ENCODE peak calls at places on chromosome 3, in ten cellular contexts. One of them, this sample, is unnamed.

GRCh38 chr3:141306922-141307321 is 61.4 kb upstream of the ZBTB38 start:
- DNase-seq in psoas muscle: no peak
- DNase-seq in endothelial cell of umbilical vein: no peak
- DNase-seq in lower lobe of right lung: no peak
- DNase-seq in pancreas: no peak
- DNase-seq in cardiac muscle cell: no peak
- DNase-seq in IMR-90: no peak
- DNase-seq in GM12878: no peak
- DNase-seq in heart right ventricle: no peak
- DNase-seq in body of pancreas: no peak
- DNase-seq in this sample: peak; percentile 25

GRCh38 chr3:25592510-25592968 is 72.2 kb downstream of the TOP2B start:
- DNase-seq in lower lobe of right lung: no peak
- DNase-seq in cardiac muscle cell: peak; percentile 86
- DNase-seq in psoas muscle: peak; percentile 78
- DNase-seq in heart right ventricle: peak; percentile 34
- DNase-seq in body of pancreas: no peak
- DNase-seq in GM12878: no peak
- DNase-seq in endothelial cell of umbilical vein: peak; percentile 47
- DNase-seq in pancreas: peak; percentile 7
- DNase-seq in IMR-90: peak; percentile 78
- DNase-seq in this sample: peak; percentile 83

GRCh38 chr3:124292329-124292728 is 300.4 kb upstream of the ROPN1 start:
- DNase-seq in lower lobe of right lung: no peak
- DNase-seq in psoas muscle: no peak
- DNase-seq in endothelial cell of umbilical vein: no peak
- DNase-seq in cardiac muscle cell: no peak
- DNase-seq in pancreas: peak; percentile 5
- DNase-seq in heart right ventricle: no peak
- DNase-seq in IMR-90: no peak
- DNase-seq in body of pancreas: no peak
- DNase-seq in GM12878: no peak
- DNase-seq in this sample: no peak

GRCh38 chr3:77513541-77513940 is 473.6 kb downstream of the ROBO2 start:
- DNase-seq in lower lobe of right lung: no peak
- DNase-seq in GM12878: no peak
- DNase-seq in IMR-90: no peak
- DNase-seq in heart right ventricle: no peak
- DNase-seq in pancreas: no peak
- DNase-seq in body of pancreas: no peak
- DNase-seq in psoas muscle: no peak
- DNase-seq in endothelial cell of umbilical vein: no peak
- DNase-seq in cardiac muscle cell: no peak
- DNase-seq in this sample: peak; percentile 7

GRCh38 chr3:126107960-126108688 is 24.2 kb upstream of the SLC41A3 start:
- DNase-seq in psoas muscle: no peak
- DNase-seq in GM12878: no peak
- DNase-seq in IMR-90: peak; percentile 29
- DNase-seq in body of pancreas: no peak
- DNase-seq in heart right ventricle: no peak
- DNase-seq in cardiac muscle cell: no peak
- DNase-seq in endothelial cell of umbilical vein: no peak
- DNase-seq in pancreas: no peak
- DNase-seq in lower lobe of right lung: no peak
- DNase-seq in this sample: no peak

GRCh38 chr3:12187448-12188327 is 29.0 kb upstream of the TIMP4 start:
- DNase-seq in body of pancreas: no peak
- DNase-seq in pancreas: no peak
- DNase-seq in IMR-90: peak; percentile 71
- DNase-seq in lower lobe of right lung: peak; percentile 60
- DNase-seq in endothelial cell of umbilical vein: peak; percentile 17
- DNase-seq in psoas muscle: no peak
- DNase-seq in heart right ventricle: no peak
- DNase-seq in GM12878: peak; percentile 61
- DNase-seq in cardiac muscle cell: peak; percentile 77
- DNase-seq in this sample: peak; percentile 68

GRCh38 chr3:151871639-151872468 is 1.6 kb upstream of the SUCNR1 start:
- DNase-seq in heart right ventricle: peak; percentile 17
- DNase-seq in IMR-90: no peak
- DNase-seq in lower lobe of right lung: no peak
- DNase-seq in body of pancreas: no peak
- DNase-seq in psoas muscle: no peak
- DNase-seq in cardiac muscle cell: peak; percentile 43
- DNase-seq in endothelial cell of umbilical vein: peak; percentile 66
- DNase-seq in GM12878: peak; percentile 60
- DNase-seq in pancreas: no peak
- DNase-seq in this sample: no peak

GRCh38 chr3:181276358-181276896 is 286.9 kb upstream of the DNAJC19 start:
- DNase-seq in cardiac muscle cell: no peak
- DNase-seq in pancreas: no peak
- DNase-seq in heart right ventricle: no peak
- DNase-seq in psoas muscle: no peak
- DNase-seq in endothelial cell of umbilical vein: no peak
- DNase-seq in IMR-90: no peak
- DNase-seq in GM12878: no peak
- DNase-seq in body of pancreas: no peak
- DNase-seq in lower lobe of right lung: no peak
- DNase-seq in this sample: no peak

GRCh38 chr3:149480326-149481017 is 6.0 kb downstream of the TM4SF4 start:
- DNase-seq in cardiac muscle cell: peak; percentile 94
- DNase-seq in lower lobe of right lung: peak; percentile 83
- DNase-seq in body of pancreas: peak; percentile 91
- DNase-seq in endothelial cell of umbilical vein: peak; percentile 93
- DNase-seq in heart right ventricle: peak; percentile 88
- DNase-seq in IMR-90: peak; percentile 91
- DNase-seq in GM12878: peak; percentile 52
- DNase-seq in psoas muscle: peak; percentile 83
- DNase-seq in pancreas: peak; percentile 83
- DNase-seq in this sample: peak; percentile 83

GRCh38 chr3:172520332-172520831 is 2.8 kb downstream of the TNFSF10 start:
- DNase-seq in pancreas: no peak
- DNase-seq in lower lobe of right lung: no peak
- DNase-seq in psoas muscle: no peak
- DNase-seq in endothelial cell of umbilical vein: peak; percentile 97
- DNase-seq in GM12878: peak; percentile 53
- DNase-seq in cardiac muscle cell: peak; percentile 29
- DNase-seq in heart right ventricle: no peak
- DNase-seq in body of pancreas: no peak
- DNase-seq in IMR-90: peak; percentile 95
- DNase-seq in this sample: no peak

GRCh38 chr3:2578560-2578959 is 479.9 kb downstream of the CNTN4 start:
- DNase-seq in lower lobe of right lung: no peak
- DNase-seq in IMR-90: no peak
- DNase-seq in heart right ventricle: no peak
- DNase-seq in pancreas: no peak
- DNase-seq in GM12878: no peak
- DNase-seq in cardiac muscle cell: no peak
- DNase-seq in psoas muscle: no peak
- DNase-seq in endothelial cell of umbilical vein: no peak
- DNase-seq in body of pancreas: no peak
- DNase-seq in this sample: no peak

GRCh38 chr3:187951452-187952190 is 202.3 kb upstream of the LPP start:
- DNase-seq in pancreas: no peak
- DNase-seq in psoas muscle: no peak
- DNase-seq in lower lobe of right lung: no peak
- DNase-seq in body of pancreas: no peak
- DNase-seq in heart right ventricle: no peak
- DNase-seq in endothelial cell of umbilical vein: no peak
- DNase-seq in cardiac muscle cell: no peak
- DNase-seq in IMR-90: peak; percentile 11
- DNase-seq in GM12878: no peak
- DNase-seq in this sample: no peak

GRCh38 chr3:33717616-33717865 is 513 bp downstream of the CLASP2 start:
- DNase-seq in IMR-90: peak; percentile 48
- DNase-seq in endothelial cell of umbilical vein: no peak
- DNase-seq in pancreas: no peak
- DNase-seq in heart right ventricle: peak; percentile 49
- DNase-seq in cardiac muscle cell: peak; percentile 73
- DNase-seq in psoas muscle: no peak
- DNase-seq in GM12878: no peak
- DNase-seq in lower lobe of right lung: peak; percentile 84
- DNase-seq in body of pancreas: peak; percentile 70
- DNase-seq in this sample: no peak

GRCh38 chr3:108090066-108090700 is 648 bp downstream of the CD47 start:
- DNase-seq in pancreas: peak; percentile 9
- DNase-seq in GM12878: no peak
- DNase-seq in heart right ventricle: peak; percentile 33
- DNase-seq in body of pancreas: no peak
- DNase-seq in endothelial cell of umbilical vein: peak; percentile 60
- DNase-seq in IMR-90: peak; percentile 43
- DNase-seq in lower lobe of right lung: peak; percentile 61
- DNase-seq in cardiac muscle cell: peak; percentile 55
- DNase-seq in psoas muscle: no peak
- DNase-seq in this sample: no peak

GRCh38 chr3:170714151-170714550 is 128.3 kb upstream of the SLC7A14 start:
- DNase-seq in pancreas: no peak
- DNase-seq in heart right ventricle: no peak
- DNase-seq in cardiac muscle cell: peak; percentile 66
- DNase-seq in GM12878: no peak
- DNase-seq in IMR-90: peak; percentile 82
- DNase-seq in lower lobe of right lung: no peak
- DNase-seq in body of pancreas: no peak
- DNase-seq in psoas muscle: no peak
- DNase-seq in endothelial cell of umbilical vein: no peak
- DNase-seq in this sample: no peak

GRCh38 chr3:156620260-156620659 is 54.1 kb upstream of the TIPARP start:
- DNase-seq in cardiac muscle cell: no peak
- DNase-seq in GM12878: no peak
- DNase-seq in lower lobe of right lung: no peak
- DNase-seq in psoas muscle: no peak
- DNase-seq in body of pancreas: no peak
- DNase-seq in pancreas: no peak
- DNase-seq in heart right ventricle: no peak
- DNase-seq in IMR-90: peak; percentile 36
- DNase-seq in endothelial cell of umbilical vein: no peak
- DNase-seq in this sample: peak; percentile 83

GRCh38 chr3:923161-923910 is 169.5 kb upstream of the CNTN6 start:
- DNase-seq in IMR-90: no peak
- DNase-seq in GM12878: no peak
- DNase-seq in heart right ventricle: no peak
- DNase-seq in body of pancreas: no peak
- DNase-seq in endothelial cell of umbilical vein: no peak
- DNase-seq in cardiac muscle cell: no peak
- DNase-seq in lower lobe of right lung: no peak
- DNase-seq in pancreas: no peak
- DNase-seq in psoas muscle: no peak
- DNase-seq in this sample: no peak

GRCh38 chr3:3853584-3853983 is 54.4 kb downstream of the LRRN1 start:
- DNase-seq in IMR-90: no peak
- DNase-seq in psoas muscle: no peak
- DNase-seq in cardiac muscle cell: no peak
- DNase-seq in lower lobe of right lung: no peak
- DNase-seq in endothelial cell of umbilical vein: no peak
- DNase-seq in body of pancreas: no peak
- DNase-seq in GM12878: no peak
- DNase-seq in heart right ventricle: no peak
- DNase-seq in pancreas: no peak
- DNase-seq in this sample: no peak
- H3K27me3 ChIP-seq in IMR-90: no peaks in the 10 kb centered on the region
- H3K27me3 ChIP-seq in psoas muscle: no peaks in the 10 kb centered on the region
- H3K27me3 ChIP-seq in cardiac muscle cell: no peaks in the 10 kb centered on the region
- H3K27me3 ChIP-seq in lower lobe of right lung: no peaks in the 10 kb centered on the region
- H3K27me3 ChIP-seq in endothelial cell of umbilical vein: no peaks in the 10 kb centered on the region
- H3K27me3 ChIP-seq in body of pancreas: no peaks in the 10 kb centered on the region
- H3K27me3 ChIP-seq in GM12878: no peaks in the 10 kb centered on the region
- H3K27me3 ChIP-seq in heart right ventricle: no peaks in the 10 kb centered on the region
- H3K27me3 ChIP-seq in pancreas: no peaks in the 10 kb centered on the region
- H3K27me3 ChIP-seq in this sample: no peaks in the 10 kb centered on the region

DNA sequence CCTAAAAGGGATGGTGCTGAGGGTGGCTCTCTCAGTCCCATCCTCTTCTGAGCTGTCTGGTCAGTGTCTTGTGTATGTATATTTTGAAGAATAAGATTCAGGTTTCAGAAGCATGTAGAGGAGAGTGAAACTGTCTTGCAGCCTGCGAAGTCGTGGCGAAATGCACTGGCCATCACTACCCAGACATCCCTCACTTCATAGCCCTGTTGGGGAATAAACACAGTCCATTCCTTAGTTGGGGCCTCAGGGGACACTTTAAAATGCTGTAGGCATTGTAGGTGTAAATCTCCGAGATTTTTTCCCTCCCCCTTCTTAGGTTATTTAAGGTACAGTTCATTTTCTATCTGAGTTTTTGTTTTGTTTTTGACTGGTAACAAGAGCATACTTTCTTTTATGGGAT is 93.8 kb downstream of the DNASE1L3 start:
- DNase-seq in IMR-90: peak; percentile 10
- DNase-seq in psoas muscle: no peak
- DNase-seq in lower lobe of right lung: no peak
- DNase-seq in endothelial cell of umbilical vein: no peak
- DNase-seq in heart right ventricle: no peak
- DNase-seq in cardiac muscle cell: no peak
- DNase-seq in body of pancreas: no peak
- DNase-seq in GM12878: no peak
- DNase-seq in pancreas: no peak
- DNase-seq in this sample: no peak
- H3K27ac ChIP-seq in IMR-90: peak overlapping the region; percentile 70
- H3K27ac ChIP-seq in psoas muscle: no peak overlapping the region
- H3K27ac ChIP-seq in lower lobe of right lung: peak overlapping the region; percentile 46
- H3K27ac ChIP-seq in endothelial cell of umbilical vein: peak overlapping the region; percentile 83
- H3K27ac ChIP-seq in heart right ventricle: peak overlapping the region; percentile 61
- H3K27ac ChIP-seq in cardiac muscle cell: no peak overlapping the region
- H3K27ac ChIP-seq in body of pancreas: peak overlapping the region; percentile 77
- H3K27ac ChIP-seq in GM12878: peak overlapping the region; percentile 47
- H3K27ac ChIP-seq in pancreas: no peak overlapping the region
- H3K27ac ChIP-seq in this sample: peak overlapping the region; percentile 92

GRCh38 chr3:53243165-53243564 is 12.7 kb downstream of the TKT start:
- DNase-seq in IMR-90: no peak
- DNase-seq in body of pancreas: no peak
- DNase-seq in GM12878: no peak
- DNase-seq in heart right ventricle: no peak
- DNase-seq in cardiac muscle cell: peak; percentile 35
- DNase-seq in psoas muscle: peak; percentile 61
- DNase-seq in pancreas: peak; percentile 27
- DNase-seq in lower lobe of right lung: peak; percentile 65
- DNase-seq in endothelial cell of umbilical vein: peak; percentile 58
- DNase-seq in this sample: peak; percentile 33
- TF ChIP-seq CTCF in IMR-90: no peak
- TF ChIP-seq CTCF in body of pancreas: no peak
- TF ChIP-seq CTCF in GM12878: no peak
- TF ChIP-seq CTCF in heart right ventricle: no peak
- TF ChIP-seq CTCF in cardiac muscle cell: no peak
- TF ChIP-seq CTCF in psoas muscle: no peak
- TF ChIP-seq CTCF in pancreas: no peak
- TF ChIP-seq CTCF in lower lobe of right lung: no peak
- TF ChIP-seq CTCF in endothelial cell of umbilical vein: no peak
- TF ChIP-seq CTCF in this sample: no peak

DNA sequence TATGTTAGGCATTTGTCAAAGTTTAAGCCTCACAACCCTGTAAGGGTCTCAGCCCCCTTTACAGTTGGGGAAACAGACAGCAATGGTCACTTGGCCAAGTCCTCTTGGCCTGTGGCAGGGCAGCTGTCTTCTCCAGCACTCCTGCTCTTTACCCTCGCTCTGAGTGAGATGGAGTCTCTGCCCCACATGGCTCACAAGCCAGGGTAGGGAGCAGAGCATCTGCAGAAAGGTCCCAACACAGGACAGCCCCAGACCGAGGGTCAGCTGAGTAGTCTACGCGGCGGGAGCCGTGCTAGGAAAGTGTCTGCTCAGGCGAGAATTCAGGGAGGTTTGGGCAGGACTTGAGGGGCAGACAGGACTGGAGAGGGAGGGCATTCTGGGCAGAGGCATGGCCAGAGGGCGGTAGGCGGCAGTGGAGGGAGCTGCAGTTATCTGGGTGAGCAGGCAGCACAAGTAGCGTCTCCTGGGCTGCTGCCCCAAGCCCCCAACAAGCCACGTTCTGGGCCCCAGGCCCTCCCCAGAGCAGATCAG is 18.3 kb upstream of the LAMP3 start:
- DNase-seq in body of pancreas: no peak
- DNase-seq in endothelial cell of umbilical vein: no peak
- DNase-seq in heart right ventricle: no peak
- DNase-seq in lower lobe of right lung: no peak
- DNase-seq in GM12878: no peak
- DNase-seq in psoas muscle: no peak
- DNase-seq in pancreas: no peak
- DNase-seq in IMR-90: no peak
- DNase-seq in cardiac muscle cell: no peak
- DNase-seq in this sample: no peak
- H3K27me3 ChIP-seq in body of pancreas: no peaks in the 10 kb centered on the region
- H3K27me3 ChIP-seq in endothelial cell of umbilical vein: no peaks in the 10 kb centered on the region
- H3K27me3 ChIP-seq in heart right ventricle: peaks cover 42% of the 10 kb centered on the region
- H3K27me3 ChIP-seq in lower lobe of right lung: peaks cover 41% of the 10 kb centered on the region
- H3K27me3 ChIP-seq in GM12878: peaks cover 16% of the 10 kb centered on the region
- H3K27me3 ChIP-seq in psoas muscle: no peaks in the 10 kb centered on the region
- H3K27me3 ChIP-seq in pancreas: peaks cover 4% of the 10 kb centered on the region
- H3K27me3 ChIP-seq in IMR-90: peaks cover 37% of the 10 kb centered on the region
- H3K27me3 ChIP-seq in cardiac muscle cell: peaks cover 26% of the 10 kb centered on the region
- H3K27me3 ChIP-seq in this sample: no peaks in the 10 kb centered on the region

This sample was measured in thyroid gland.